ENCODE peak calls at places on chromosomes 4 and X, in seven cellular contexts. N is transverse colon, K is endothelial cell of umbilical vein, I is A549, R is sigmoid colon, E is IMR-90, G is uterus. F is an unnamed sample.

GRCh38 chr4:27081675-27082579 is 221.3 kb downstream of the STIM2 start:
- DNase-seq in N (no peak), K (no peak), I (no peak), R (no peak), E (no peak), G (no peak), F (no peak)

GRCh38 chr4:72505314-72505744 is 63.7 kb downstream of the ADAMTS3 start:
- DNase-seq in N (no peak), K (peak; percentile 52), I (no peak), R (no peak), E (peak; percentile 58), G (peak; percentile 19), F (no peak)

GRCh38 chrX:23694606-23695005 is 27.3 kb downstream of the PRDX4 start:
- DNase-seq in N (peak; percentile 55), K (peak; percentile 42), I (peak; percentile 33), R (peak; percentile 82), E (peak; percentile 57), G (peak; percentile 57), F (no peak)

GRCh38 chr4:113384600-113384999 is 335.1 kb downstream of the ANK2 start:
- DNase-seq in N (no peak), K (peak; percentile 79), I (no peak), R (no peak), E (peak; percentile 81), G (no peak), F (no peak)

GRCh38 chr4:29908276-29908675 is 811.9 kb upstream of the PCDH7 start:
- DNase-seq in N (no peak), K (no peak), I (no peak), R (no peak), E (peak; percentile 8), G (no peak), F (no peak)

GRCh38 chrX:18272222-18272621 is 51.5 kb upstream of the BEND2 start:
- DNase-seq in N (no peak), K (no peak), I (no peak), R (no peak), E (no peak), G (no peak), F (no peak)

GRCh38 chr4:70496231-70496630 is 22.1 kb upstream of the AMTN start:
- DNase-seq in N (no peak), K (no peak), I (no peak), R (no peak), E (no peak), G (no peak), F (no peak)

GRCh38 chr4:112085156-112086035 is 59.9 kb upstream of the FAM241A start:
- DNase-seq in N (no peak), K (peak; percentile 38), I (no peak), R (no peak), E (peak; percentile 6), G (no peak), F (no peak)

GRCh38 chrX:19791562-19791961 is 95.8 kb downstream of the SH3KBP1 start:
- DNase-seq in N (no peak), K (no peak), I (no peak), R (no peak), E (peak; percentile 25), G (no peak), F (no peak)

GRCh38 chrX:109855501-109855900 is 122.4 kb upstream of the ACSL4 start:
- DNase-seq in N (no peak), K (peak; percentile 34), I (no peak), R (no peak), E (no peak), G (no peak), F (no peak)

GRCh38 chr4:183349673-183350072 is 27.4 kb upstream of the CLDN24 start:
- DNase-seq in N (no peak), K (no peak), I (no peak), R (no peak), E (peak; percentile 61), G (no peak), F (no peak)

GRCh38 chr4:99806545-99806944 is 10.1 kb upstream of the DAPP1 start:
- DNase-seq in N (no peak), K (no peak), I (no peak), R (no peak), E (no peak), G (no peak), F (no peak)

GRCh38 chr4:140044314-140044991 is 109.5 kb downstream of the MAML3 start:
- DNase-seq in N (no peak), K (no peak), I (no peak), R (no peak), E (peak; percentile 49), G (no peak), F (no peak)

GRCh38 chr4:18880850-18881249 is 859.3 kb upstream of the LCORL start:
- DNase-seq in N (no peak), K (no peak), I (no peak), R (no peak), E (no peak), G (no peak), F (no peak)

GRCh38 chr4:128311659-128312392 is 24.2 kb upstream of the PGRMC2 start:
- DNase-seq in N (peak; percentile 45), K (no peak), I (no peak), R (no peak), E (no peak), G (no peak), F (no peak)

GRCh38 chr4:173652283-173652931 is 122.4 kb upstream of the HAND2 start:
- DNase-seq in N (no peak), K (no peak), I (no peak), R (peak; percentile 69), E (no peak), G (peak; percentile 52), F (no peak)

GRCh38 chr4:88965053-88965452 is 91.9 kb downstream of the FAM13A start:
- DNase-seq in N (no peak), K (no peak), I (no peak), R (no peak), E (peak; percentile 16), G (no peak), F (no peak)

GRCh38 chr4:108224628-108225053 is 55.9 kb upstream of the LEF1 start:
- DNase-seq in N (no peak), K (no peak), I (no peak), R (no peak), E (peak; percentile 13), G (no peak), F (no peak)

GRCh38 chrX:120205816-120206753 is 44.5 kb upstream of the ZBTB33 start:
- DNase-seq in N (no peak), K (no peak), I (no peak), R (no peak), E (no peak), G (no peak), F (no peak)

GRCh38 chrX:131366387-131366786 is 77.3 kb upstream of the IGSF1 start:
- DNase-seq in N (no peak), K (peak; percentile 0), I (peak; percentile 1), R (no peak), E (no peak), G (no peak), F (no peak)

GRCh38 chrX:111133389-111133788 is 37.4 kb downstream of the PAK3 start:
- DNase-seq in N (no peak), K (no peak), I (no peak), R (no peak), E (peak; percentile 16), G (no peak), F (no peak)

GRCh38 chr4:165351359-165352130 is 24.1 kb downstream of the MSMO1 start:
- DNase-seq in N (no peak), K (no peak), I (no peak), R (no peak), E (no peak), G (no peak), F (no peak)

GRCh38 chr4:112055100-112055499 is 90.2 kb upstream of the FAM241A start:
- DNase-seq in N (no peak), K (no peak), I (no peak), R (no peak), E (no peak), G (no peak), F (no peak)

GRCh38 chrX:15269618-15270521 is at the start of gene ASB9:
- DNase-seq in N (peak; percentile 47), K (peak; percentile 64), I (peak; percentile 81), R (no peak), E (peak; percentile 34), G (peak; percentile 26), F (no peak)

GRCh38 chrX:22760513-22761057 is 239.2 kb upstream of the DDX53 start:
- DNase-seq in N (no peak), K (no peak), I (no peak), R (no peak), E (no peak), G (no peak), F (no peak)

GRCh38 chrX:39752820-39753219 is 344.9 kb downstream of the BCOR start:
- DNase-seq in N (no peak), K (peak; percentile 55), I (no peak), R (no peak), E (peak; percentile 29), G (no peak), F (no peak)

GRCh38 chr4:10733016-10733415 is 48.4 kb upstream of the CLNK start:
- DNase-seq in N (no peak), K (no peak), I (no peak), R (no peak), E (no peak), G (no peak), F (no peak)

DNA sequence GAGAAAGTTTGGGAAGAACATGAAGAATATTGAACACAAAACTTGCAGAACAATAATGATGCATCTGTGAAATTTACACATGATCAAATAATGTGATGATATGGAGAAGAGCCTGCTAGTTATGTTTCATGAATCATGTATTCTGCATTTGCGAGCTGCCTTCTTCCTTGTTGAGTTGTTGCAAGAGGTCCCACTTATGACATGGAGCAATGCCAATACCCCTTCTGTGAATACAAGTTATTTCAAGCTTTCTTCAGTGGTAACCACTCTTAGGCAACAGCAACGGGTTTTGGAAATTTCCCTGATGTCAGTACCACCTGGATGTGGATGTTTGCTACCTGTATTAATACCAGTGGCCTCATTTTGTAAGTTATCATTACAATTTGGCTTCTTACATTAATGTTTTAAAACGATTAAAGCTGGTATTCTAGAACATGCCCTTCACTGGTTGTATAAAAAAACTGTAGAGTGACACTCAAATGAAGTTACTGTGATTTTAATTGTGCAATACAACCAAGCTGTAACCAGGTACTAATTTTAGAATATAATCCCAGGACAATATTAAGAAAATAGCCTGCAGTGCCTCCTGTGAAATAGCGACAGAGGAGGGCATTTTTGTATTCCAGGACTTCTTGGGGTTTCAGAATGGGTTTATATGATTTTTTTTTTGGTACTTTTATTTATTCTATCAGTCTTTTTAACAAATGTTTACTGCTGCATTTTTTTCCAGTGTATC is 25.3 kb downstream of the IQCM start:
- DNase-seq in N (no peak), K (no peak), I (no peak), R (no peak), E (no peak), G (no peak), F (no peak)
- H3K4me1 ChIP-seq in N (no peaks in the 10 kb centered on the region), K (no peaks in the 10 kb centered on the region), I (no peaks in the 10 kb centered on the region), R (no peaks in the 10 kb centered on the region), E (peaks cover 3% of the 10 kb centered on the region), G (no peaks in the 10 kb centered on the region), F (no peaks in the 10 kb centered on the region)

GRCh38 chrX:154779261-154779660 is 16.6 kb downstream of the DKC1 start:
- DNase-seq in N (no peak), K (no peak), I (no peak), R (no peak), E (peak; percentile 82), G (no peak), F (no peak)
- H3K27ac ChIP-seq in N (no peak overlapping the region), K (no peak overlapping the region), I (no peak overlapping the region), R (no peak overlapping the region), E (peak overlapping the region; percentile 34), G (no peak overlapping the region), F (no peak overlapping the region)

GRCh38 chrX:74009041-74009440 is 294.9 kb upstream of the ZCCHC13 start:
- DNase-seq in N (no peak), K (no peak), I (no peak), R (no peak), E (peak; percentile 49), G (no peak), F (no peak)
- TF ChIP-seq POLR2A in N (no peak), K (no peak), I (no peak), R (no peak), E (no peak), G (no peak), F (no peak)

GRCh38 chr4:86960557-86960959 is 25.7 kb downstream of the AFF1 start:
- DNase-seq in N (no peak), K (no peak), I (no peak), R (no peak), E (peak; percentile 46), G (no peak), F (no peak)
- H3K4me1 ChIP-seq in N (peaks cover 20% of the 10 kb centered on the region), K (no peaks in the 10 kb centered on the region), I (peaks cover 82% of the 10 kb centered on the region), R (peaks cover 54% of the 10 kb centered on the region), E (peaks cover 22% of the 10 kb centered on the region), G (peaks cover 6% of the 10 kb centered on the region), F (no peaks in the 10 kb centered on the region)